ENCODE peak calls at places on chromosomes 12 and 14, in seven cellular contexts. One of them, this sample, is unnamed.

GRCh38 chr14:75566321-75566720 is 12.1 kb upstream of the FLVCR2 start:
- DNase-seq in GM23338: no peak
- DNase-seq in astrocyte: no peak
- DNase-seq in AG04450: no peak
- DNase-seq in pancreas: no peak
- DNase-seq in brain microvascular endothelial cell: no peak
- DNase-seq in neuronal stem cell: no peak
- DNase-seq in this sample: no peak

GRCh38 chr14:32077081-32078029 is at the start of gene ARHGAP5:
- DNase-seq in GM23338: peak
- DNase-seq in astrocyte: peak
- DNase-seq in AG04450: no peak
- DNase-seq in pancreas: no peak
- DNase-seq in brain microvascular endothelial cell: peak
- DNase-seq in neuronal stem cell: peak
- DNase-seq in this sample: peak

GRCh38 chr12:132327351-132328171 is 1.8 kb downstream of the GALNT9 start:
- DNase-seq in GM23338: no peak
- DNase-seq in astrocyte: peak
- DNase-seq in AG04450: peak
- DNase-seq in pancreas: peak
- DNase-seq in brain microvascular endothelial cell: peak
- DNase-seq in neuronal stem cell: no peak
- DNase-seq in this sample: peak

GRCh38 chr12:128792398-128792797 is 31.4 kb downstream of the SLC15A4 start:
- DNase-seq in GM23338: no peak
- DNase-seq in astrocyte: no peak
- DNase-seq in AG04450: no peak
- DNase-seq in pancreas: no peak
- DNase-seq in brain microvascular endothelial cell: no peak
- DNase-seq in neuronal stem cell: no peak
- DNase-seq in this sample: no peak

GRCh38 chr14:52112336-52113018 is 43.6 kb upstream of the NID2 start:
- DNase-seq in GM23338: no peak
- DNase-seq in astrocyte: peak
- DNase-seq in AG04450: no peak
- DNase-seq in pancreas: no peak
- DNase-seq in brain microvascular endothelial cell: peak
- DNase-seq in neuronal stem cell: no peak
- DNase-seq in this sample: no peak

GRCh38 chr14:36048667-36049066 is 127.9 kb downstream of the PTCSC3 start:
- DNase-seq in GM23338: no peak
- DNase-seq in astrocyte: no peak
- DNase-seq in AG04450: no peak
- DNase-seq in pancreas: no peak
- DNase-seq in brain microvascular endothelial cell: no peak
- DNase-seq in neuronal stem cell: no peak
- DNase-seq in this sample: no peak

GRCh38 chr12:104276192-104277131 is 27.1 kb upstream of the EID3 start:
- DNase-seq in GM23338: no peak
- DNase-seq in astrocyte: no peak
- DNase-seq in AG04450: no peak
- DNase-seq in pancreas: no peak
- DNase-seq in brain microvascular endothelial cell: no peak
- DNase-seq in neuronal stem cell: no peak
- DNase-seq in this sample: no peak

GRCh38 chr14:72064501-72064900 is 132.3 kb downstream of the RGS6 start:
- DNase-seq in GM23338: no peak
- DNase-seq in astrocyte: no peak
- DNase-seq in AG04450: no peak
- DNase-seq in pancreas: no peak
- DNase-seq in brain microvascular endothelial cell: no peak
- DNase-seq in neuronal stem cell: no peak
- DNase-seq in this sample: no peak

GRCh38 chr12:49917126-49917787 is 13.6 kb upstream of the FAIM2 start:
- DNase-seq in GM23338: no peak
- DNase-seq in astrocyte: no peak
- DNase-seq in AG04450: no peak
- DNase-seq in pancreas: no peak
- DNase-seq in brain microvascular endothelial cell: no peak
- DNase-seq in neuronal stem cell: no peak
- DNase-seq in this sample: no peak

GRCh38 chr12:104243551-104243950 is 28.0 kb downstream of the TXNRD1 start:
- DNase-seq in GM23338: no peak
- DNase-seq in astrocyte: peak
- DNase-seq in AG04450: no peak
- DNase-seq in pancreas: no peak
- DNase-seq in brain microvascular endothelial cell: no peak
- DNase-seq in neuronal stem cell: no peak
- DNase-seq in this sample: no peak

GRCh38 chr14:65156568-65157366 is 54.5 kb upstream of the MAX start:
- DNase-seq in GM23338: no peak
- DNase-seq in astrocyte: peak
- DNase-seq in AG04450: peak
- DNase-seq in pancreas: no peak
- DNase-seq in brain microvascular endothelial cell: peak
- DNase-seq in neuronal stem cell: no peak
- DNase-seq in this sample: no peak

GRCh38 chr14:91889477-91890211 is 22.3 kb upstream of the TC2N start:
- DNase-seq in GM23338: no peak
- DNase-seq in astrocyte: no peak
- DNase-seq in AG04450: no peak
- DNase-seq in pancreas: peak
- DNase-seq in brain microvascular endothelial cell: no peak
- DNase-seq in neuronal stem cell: no peak
- DNase-seq in this sample: peak

GRCh38 chr12:47362131-47362686 is 282.4 kb upstream of the AMIGO2 start:
- DNase-seq in GM23338: no peak
- DNase-seq in astrocyte: no peak
- DNase-seq in AG04450: no peak
- DNase-seq in pancreas: no peak
- DNase-seq in brain microvascular endothelial cell: no peak
- DNase-seq in neuronal stem cell: no peak
- DNase-seq in this sample: no peak
- H3K27ac ChIP-seq in GM23338: no peak
- H3K27ac ChIP-seq in astrocyte: no peak
- H3K27ac ChIP-seq in AG04450: no peak
- H3K27ac ChIP-seq in pancreas: no peak
- H3K27ac ChIP-seq in brain microvascular endothelial cell: no peak
- H3K27ac ChIP-seq in neuronal stem cell: no peak
- H3K27ac ChIP-seq in this sample: no peak

GRCh38 chr12:6201199-6201608 is 1.0 kb downstream of the CD9 start:
- DNase-seq in GM23338: peak
- DNase-seq in astrocyte: no peak
- DNase-seq in AG04450: no peak
- DNase-seq in pancreas: peak
- DNase-seq in brain microvascular endothelial cell: no peak
- DNase-seq in neuronal stem cell: no peak
- DNase-seq in this sample: no peak
- H3K27ac ChIP-seq in GM23338: no peak
- H3K27ac ChIP-seq in astrocyte: no peak
- H3K27ac ChIP-seq in AG04450: no peak
- H3K27ac ChIP-seq in pancreas: peak
- H3K27ac ChIP-seq in brain microvascular endothelial cell: no peak
- H3K27ac ChIP-seq in neuronal stem cell: no peak
- H3K27ac ChIP-seq in this sample: peak

GRCh38 chr12:54465857-54466499 is 7.4 kb downstream of the GTSF1 start:
- DNase-seq in GM23338: no peak
- DNase-seq in astrocyte: no peak
- DNase-seq in AG04450: no peak
- DNase-seq in pancreas: no peak
- DNase-seq in brain microvascular endothelial cell: no peak
- DNase-seq in neuronal stem cell: no peak
- DNase-seq in this sample: no peak
- H3K27ac ChIP-seq in GM23338: no peak
- H3K27ac ChIP-seq in astrocyte: no peak
- H3K27ac ChIP-seq in AG04450: no peak
- H3K27ac ChIP-seq in pancreas: no peak
- H3K27ac ChIP-seq in brain microvascular endothelial cell: no peak
- H3K27ac ChIP-seq in neuronal stem cell: no peak
- H3K27ac ChIP-seq in this sample: no peak

GRCh38 chr12:43551971-43552559 is at the start of gene ADAMTS20:
- DNase-seq in GM23338: peak
- DNase-seq in astrocyte: peak
- DNase-seq in AG04450: no peak
- DNase-seq in pancreas: no peak
- DNase-seq in brain microvascular endothelial cell: no peak
- DNase-seq in neuronal stem cell: peak
- DNase-seq in this sample: no peak
- H3K27ac ChIP-seq in GM23338: no peak
- H3K27ac ChIP-seq in astrocyte: no peak
- H3K27ac ChIP-seq in AG04450: no peak
- H3K27ac ChIP-seq in pancreas: no peak
- H3K27ac ChIP-seq in brain microvascular endothelial cell: no peak
- H3K27ac ChIP-seq in neuronal stem cell: no peak
- H3K27ac ChIP-seq in this sample: no peak

GRCh38 chr12:107782067-107782466 is 7.6 kb downstream of the ASCL4 start:
- DNase-seq in GM23338: no peak
- DNase-seq in astrocyte: no peak
- DNase-seq in AG04450: no peak
- DNase-seq in pancreas: no peak
- DNase-seq in brain microvascular endothelial cell: no peak
- DNase-seq in neuronal stem cell: no peak
- DNase-seq in this sample: no peak

GRCh38 chr12:107780298-107780697 is 5.8 kb downstream of the ASCL4 start:
- DNase-seq in GM23338: no peak
- DNase-seq in astrocyte: no peak
- DNase-seq in AG04450: no peak
- DNase-seq in pancreas: no peak
- DNase-seq in brain microvascular endothelial cell: no peak
- DNase-seq in neuronal stem cell: no peak
- DNase-seq in this sample: no peak

GRCh38 chr12:107776171-107776570 is 1.7 kb downstream of the ASCL4 start:
- DNase-seq in GM23338: no peak
- DNase-seq in astrocyte: no peak
- DNase-seq in AG04450: no peak
- DNase-seq in pancreas: no peak
- DNase-seq in brain microvascular endothelial cell: no peak
- DNase-seq in neuronal stem cell: no peak
- DNase-seq in this sample: no peak

GRCh38 chr12:107778383-107779015 is 4.0 kb downstream of the ASCL4 start:
- DNase-seq in GM23338: no peak
- DNase-seq in astrocyte: no peak
- DNase-seq in AG04450: no peak
- DNase-seq in pancreas: no peak
- DNase-seq in brain microvascular endothelial cell: no peak
- DNase-seq in neuronal stem cell: no peak
- DNase-seq in this sample: no peak

DNA sequence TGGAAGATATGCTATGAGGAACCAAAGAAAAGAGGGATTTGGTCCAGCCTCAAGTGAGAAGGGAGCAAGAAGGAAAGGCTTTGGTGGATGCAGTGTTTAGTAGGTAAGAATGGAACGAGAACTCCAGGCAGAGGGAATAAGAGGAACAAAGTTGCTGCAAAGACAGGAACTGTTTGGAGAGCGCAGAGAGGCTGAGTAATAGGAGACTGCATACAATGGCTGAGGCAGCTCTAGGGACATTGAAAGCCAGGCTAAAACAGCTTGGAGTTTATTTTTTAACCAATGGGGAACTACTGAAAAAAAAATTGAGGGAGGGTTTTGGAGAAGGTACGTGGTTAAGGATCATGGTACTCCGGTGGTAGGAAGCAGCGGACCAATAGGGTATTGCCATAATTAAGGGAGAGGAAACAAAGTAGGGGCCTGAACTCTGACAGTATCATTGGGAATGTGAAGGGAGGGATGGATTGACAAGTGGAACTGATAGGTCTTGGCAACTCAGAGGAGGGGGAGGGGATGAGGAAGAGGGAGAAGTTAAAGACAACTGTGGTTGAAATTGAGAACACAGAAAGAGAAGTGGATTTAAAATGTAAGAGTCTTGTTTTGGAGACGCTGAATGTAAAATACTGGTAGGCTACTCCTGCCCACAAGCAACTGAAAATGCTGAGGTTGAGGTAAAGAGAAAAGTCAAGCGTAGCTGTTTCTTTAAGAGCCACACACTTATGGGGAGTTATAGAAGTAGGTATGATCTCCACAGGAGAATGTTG is 4.8 kb downstream of the ASCL4 start:
- DNase-seq in GM23338: no peak
- DNase-seq in astrocyte: no peak
- DNase-seq in AG04450: no peak
- DNase-seq in pancreas: no peak
- DNase-seq in brain microvascular endothelial cell: no peak
- DNase-seq in neuronal stem cell: no peak
- DNase-seq in this sample: no peak
- H3K27ac ChIP-seq in GM23338: no peak
- H3K27ac ChIP-seq in astrocyte: no peak
- H3K27ac ChIP-seq in AG04450: no peak
- H3K27ac ChIP-seq in pancreas: no peak
- H3K27ac ChIP-seq in brain microvascular endothelial cell: no peak
- H3K27ac ChIP-seq in neuronal stem cell: no peak
- H3K27ac ChIP-seq in this sample: no peak